ENCODE peak calls at places on chromosomes 2 and 18, in six cellular contexts. One of them, this sample, is unnamed.

GRCh38 chr2:241110089-241110606 is 8.1 kb upstream of the MTERF4 start:
- DNase-seq in AG09319: no peak
- DNase-seq in NCI-H1092 treated with DMSO at 0.1 percent for 48 hours: no peak
- DNase-seq in HS-27A: no peak
- DNase-seq in activated CD4-positive, CD25-positive, alpha-beta regulatory T cell treated with anti-CD3 and anti-CD28 coated beads, Interleukin-2, amount 50 U/mL, for 72 hours: no peak
- DNase-seq in activated T-cell treated with anti-CD3 and anti-CD28 coated beads, Interleukin-2, amount 50 U/mL, for 72 hours: no peak
- DNase-seq in this sample: no peak

GRCh38 chr2:240662681-240663080 is 20.0 kb downstream of the AQP12B start:
- DNase-seq in AG09319: no peak
- DNase-seq in HS-27A: no peak
- DNase-seq in activated CD4-positive, CD25-positive, alpha-beta regulatory T cell treated with anti-CD3 and anti-CD28 coated beads, Interleukin-2, amount 50 U/mL, for 72 hours: no peak
- DNase-seq in activated T-cell treated with anti-CD3 and anti-CD28 coated beads, Interleukin-2, amount 50 U/mL, for 72 hours: no peak
- DNase-seq in NCI-H1092 treated with DMSO at 0.1 percent for 48 hours: no peak
- DNase-seq in this sample: no peak

GRCh38 chr18:49249523-49249922 is 210.9 kb downstream of the DYM start:
- DNase-seq in activated CD4-positive, CD25-positive, alpha-beta regulatory T cell treated with anti-CD3 and anti-CD28 coated beads, Interleukin-2, amount 50 U/mL, for 72 hours: no peak
- DNase-seq in HS-27A: peak; percentile 53
- DNase-seq in AG09319: peak; percentile 37
- DNase-seq in NCI-H1092 treated with DMSO at 0.1 percent for 48 hours: no peak
- DNase-seq in activated T-cell treated with anti-CD3 and anti-CD28 coated beads, Interleukin-2, amount 50 U/mL, for 72 hours: no peak
- DNase-seq in this sample: no peak

GRCh38 chr2:86249176-86249842 is 50.1 kb downstream of the MRPL35 start:
- DNase-seq in activated T-cell treated with anti-CD3 and anti-CD28 coated beads, Interleukin-2, amount 50 U/mL, for 72 hours: no peak
- DNase-seq in HS-27A: no peak
- DNase-seq in activated CD4-positive, CD25-positive, alpha-beta regulatory T cell treated with anti-CD3 and anti-CD28 coated beads, Interleukin-2, amount 50 U/mL, for 72 hours: no peak
- DNase-seq in NCI-H1092 treated with DMSO at 0.1 percent for 48 hours: peak; percentile 42
- DNase-seq in AG09319: peak; percentile 56
- DNase-seq in this sample: no peak

GRCh38 chr2:239285071-239285931 is 115.5 kb downstream of the HDAC4 start:
- DNase-seq in NCI-H1092 treated with DMSO at 0.1 percent for 48 hours: no peak
- DNase-seq in activated T-cell treated with anti-CD3 and anti-CD28 coated beads, Interleukin-2, amount 50 U/mL, for 72 hours: peak; percentile 45
- DNase-seq in activated CD4-positive, CD25-positive, alpha-beta regulatory T cell treated with anti-CD3 and anti-CD28 coated beads, Interleukin-2, amount 50 U/mL, for 72 hours: no peak
- DNase-seq in HS-27A: no peak
- DNase-seq in AG09319: no peak
- DNase-seq in this sample: peak; percentile 31

GRCh38 chr2:8090748-8091700 is 590.8 kb upstream of the ID2 start:
- DNase-seq in AG09319: peak; percentile 42
- DNase-seq in activated CD4-positive, CD25-positive, alpha-beta regulatory T cell treated with anti-CD3 and anti-CD28 coated beads, Interleukin-2, amount 50 U/mL, for 72 hours: peak; percentile 38
- DNase-seq in NCI-H1092 treated with DMSO at 0.1 percent for 48 hours: no peak
- DNase-seq in activated T-cell treated with anti-CD3 and anti-CD28 coated beads, Interleukin-2, amount 50 U/mL, for 72 hours: peak; percentile 80
- DNase-seq in HS-27A: no peak
- DNase-seq in this sample: no peak

GRCh38 chr2:158102446-158102845 is 770 bp downstream of the UPP2 start:
- DNase-seq in NCI-H1092 treated with DMSO at 0.1 percent for 48 hours: no peak
- DNase-seq in AG09319: no peak
- DNase-seq in HS-27A: no peak
- DNase-seq in activated T-cell treated with anti-CD3 and anti-CD28 coated beads, Interleukin-2, amount 50 U/mL, for 72 hours: no peak
- DNase-seq in activated CD4-positive, CD25-positive, alpha-beta regulatory T cell treated with anti-CD3 and anti-CD28 coated beads, Interleukin-2, amount 50 U/mL, for 72 hours: no peak
- DNase-seq in this sample: no peak

GRCh38 chr18:8929381-8929780 is 173.1 kb upstream of the NDUFV2 start:
- DNase-seq in activated T-cell treated with anti-CD3 and anti-CD28 coated beads, Interleukin-2, amount 50 U/mL, for 72 hours: no peak
- DNase-seq in NCI-H1092 treated with DMSO at 0.1 percent for 48 hours: no peak
- DNase-seq in AG09319: no peak
- DNase-seq in HS-27A: no peak
- DNase-seq in activated CD4-positive, CD25-positive, alpha-beta regulatory T cell treated with anti-CD3 and anti-CD28 coated beads, Interleukin-2, amount 50 U/mL, for 72 hours: no peak
- DNase-seq in this sample: no peak

GRCh38 chr2:237702439-237703397 is 75.3 kb downstream of the LRRFIP1 start:
- DNase-seq in activated T-cell treated with anti-CD3 and anti-CD28 coated beads, Interleukin-2, amount 50 U/mL, for 72 hours: peak; percentile 54
- DNase-seq in AG09319: no peak
- DNase-seq in NCI-H1092 treated with DMSO at 0.1 percent for 48 hours: no peak
- DNase-seq in HS-27A: no peak
- DNase-seq in activated CD4-positive, CD25-positive, alpha-beta regulatory T cell treated with anti-CD3 and anti-CD28 coated beads, Interleukin-2, amount 50 U/mL, for 72 hours: no peak
- DNase-seq in this sample: peak; percentile 81

GRCh38 chr18:56168049-56168781 is 470.2 kb downstream of the TXNL1 start:
- DNase-seq in NCI-H1092 treated with DMSO at 0.1 percent for 48 hours: no peak
- DNase-seq in activated CD4-positive, CD25-positive, alpha-beta regulatory T cell treated with anti-CD3 and anti-CD28 coated beads, Interleukin-2, amount 50 U/mL, for 72 hours: no peak
- DNase-seq in activated T-cell treated with anti-CD3 and anti-CD28 coated beads, Interleukin-2, amount 50 U/mL, for 72 hours: no peak
- DNase-seq in HS-27A: peak; percentile 62
- DNase-seq in AG09319: peak; percentile 7
- DNase-seq in this sample: no peak

GRCh38 chr2:237351046-237351445 is 62.9 kb downstream of the COL6A3 start:
- DNase-seq in AG09319: no peak
- DNase-seq in NCI-H1092 treated with DMSO at 0.1 percent for 48 hours: no peak
- DNase-seq in HS-27A: no peak
- DNase-seq in activated T-cell treated with anti-CD3 and anti-CD28 coated beads, Interleukin-2, amount 50 U/mL, for 72 hours: no peak
- DNase-seq in activated CD4-positive, CD25-positive, alpha-beta regulatory T cell treated with anti-CD3 and anti-CD28 coated beads, Interleukin-2, amount 50 U/mL, for 72 hours: no peak
- DNase-seq in this sample: no peak

GRCh38 chr2:167785606-167786005 is 461.8 kb downstream of the STK39 start:
- DNase-seq in activated CD4-positive, CD25-positive, alpha-beta regulatory T cell treated with anti-CD3 and anti-CD28 coated beads, Interleukin-2, amount 50 U/mL, for 72 hours: no peak
- DNase-seq in NCI-H1092 treated with DMSO at 0.1 percent for 48 hours: no peak
- DNase-seq in HS-27A: no peak
- DNase-seq in AG09319: no peak
- DNase-seq in activated T-cell treated with anti-CD3 and anti-CD28 coated beads, Interleukin-2, amount 50 U/mL, for 72 hours: no peak
- DNase-seq in this sample: no peak

GRCh38 chr2:117481608-117482007 is 332.9 kb upstream of the DDX18 start:
- DNase-seq in HS-27A: no peak
- DNase-seq in NCI-H1092 treated with DMSO at 0.1 percent for 48 hours: no peak
- DNase-seq in activated T-cell treated with anti-CD3 and anti-CD28 coated beads, Interleukin-2, amount 50 U/mL, for 72 hours: no peak
- DNase-seq in AG09319: no peak
- DNase-seq in activated CD4-positive, CD25-positive, alpha-beta regulatory T cell treated with anti-CD3 and anti-CD28 coated beads, Interleukin-2, amount 50 U/mL, for 72 hours: no peak
- DNase-seq in this sample: no peak

GRCh38 chr18:37334494-37335125 is 231.0 kb downstream of the CELF4 start:
- DNase-seq in activated CD4-positive, CD25-positive, alpha-beta regulatory T cell treated with anti-CD3 and anti-CD28 coated beads, Interleukin-2, amount 50 U/mL, for 72 hours: no peak
- DNase-seq in NCI-H1092 treated with DMSO at 0.1 percent for 48 hours: no peak
- DNase-seq in HS-27A: no peak
- DNase-seq in activated T-cell treated with anti-CD3 and anti-CD28 coated beads, Interleukin-2, amount 50 U/mL, for 72 hours: no peak
- DNase-seq in AG09319: peak; percentile 19
- DNase-seq in this sample: no peak

GRCh38 chr2:46521215-46521683 is 41.9 kb downstream of the TMEM247 start:
- DNase-seq in activated T-cell treated with anti-CD3 and anti-CD28 coated beads, Interleukin-2, amount 50 U/mL, for 72 hours: no peak
- DNase-seq in HS-27A: no peak
- DNase-seq in activated CD4-positive, CD25-positive, alpha-beta regulatory T cell treated with anti-CD3 and anti-CD28 coated beads, Interleukin-2, amount 50 U/mL, for 72 hours: no peak
- DNase-seq in NCI-H1092 treated with DMSO at 0.1 percent for 48 hours: no peak
- DNase-seq in AG09319: peak; percentile 88
- DNase-seq in this sample: no peak

GRCh38 chr2:70508711-70509462 is 44.7 kb downstream of the TGFA start:
- DNase-seq in activated CD4-positive, CD25-positive, alpha-beta regulatory T cell treated with anti-CD3 and anti-CD28 coated beads, Interleukin-2, amount 50 U/mL, for 72 hours: no peak
- DNase-seq in NCI-H1092 treated with DMSO at 0.1 percent for 48 hours: no peak
- DNase-seq in activated T-cell treated with anti-CD3 and anti-CD28 coated beads, Interleukin-2, amount 50 U/mL, for 72 hours: no peak
- DNase-seq in AG09319: no peak
- DNase-seq in HS-27A: no peak
- DNase-seq in this sample: no peak

GRCh38 chr2:39875182-39875913 is 96.3 kb upstream of the THUMPD2 start:
- DNase-seq in activated CD4-positive, CD25-positive, alpha-beta regulatory T cell treated with anti-CD3 and anti-CD28 coated beads, Interleukin-2, amount 50 U/mL, for 72 hours: no peak
- DNase-seq in HS-27A: no peak
- DNase-seq in NCI-H1092 treated with DMSO at 0.1 percent for 48 hours: no peak
- DNase-seq in AG09319: peak; percentile 79
- DNase-seq in activated T-cell treated with anti-CD3 and anti-CD28 coated beads, Interleukin-2, amount 50 U/mL, for 72 hours: no peak
- DNase-seq in this sample: no peak

GRCh38 chr2:50785781-50786180 is 246.2 kb downstream of the NRXN1 start:
- DNase-seq in AG09319: no peak
- DNase-seq in NCI-H1092 treated with DMSO at 0.1 percent for 48 hours: no peak
- DNase-seq in HS-27A: no peak
- DNase-seq in activated CD4-positive, CD25-positive, alpha-beta regulatory T cell treated with anti-CD3 and anti-CD28 coated beads, Interleukin-2, amount 50 U/mL, for 72 hours: no peak
- DNase-seq in activated T-cell treated with anti-CD3 and anti-CD28 coated beads, Interleukin-2, amount 50 U/mL, for 72 hours: no peak
- DNase-seq in this sample: no peak

GRCh38 chr18:45063246-45064038 is 382.8 kb downstream of the SETBP1 start:
- DNase-seq in activated T-cell treated with anti-CD3 and anti-CD28 coated beads, Interleukin-2, amount 50 U/mL, for 72 hours: no peak
- DNase-seq in activated CD4-positive, CD25-positive, alpha-beta regulatory T cell treated with anti-CD3 and anti-CD28 coated beads, Interleukin-2, amount 50 U/mL, for 72 hours: no peak
- DNase-seq in AG09319: no peak
- DNase-seq in HS-27A: no peak
- DNase-seq in NCI-H1092 treated with DMSO at 0.1 percent for 48 hours: no peak
- DNase-seq in this sample: no peak

GRCh38 chr2:217623513-217623912 is 379.3 kb downstream of the TNS1 start:
- DNase-seq in HS-27A: no peak
- DNase-seq in NCI-H1092 treated with DMSO at 0.1 percent for 48 hours: no peak
- DNase-seq in activated CD4-positive, CD25-positive, alpha-beta regulatory T cell treated with anti-CD3 and anti-CD28 coated beads, Interleukin-2, amount 50 U/mL, for 72 hours: no peak
- DNase-seq in activated T-cell treated with anti-CD3 and anti-CD28 coated beads, Interleukin-2, amount 50 U/mL, for 72 hours: no peak
- DNase-seq in AG09319: no peak
- DNase-seq in this sample: no peak

GRCh38 chr2:146262606-146263005 is 1582.2 kb upstream of the ACVR2A start:
- DNase-seq in NCI-H1092 treated with DMSO at 0.1 percent for 48 hours: no peak
- DNase-seq in HS-27A: no peak
- DNase-seq in activated CD4-positive, CD25-positive, alpha-beta regulatory T cell treated with anti-CD3 and anti-CD28 coated beads, Interleukin-2, amount 50 U/mL, for 72 hours: no peak
- DNase-seq in AG09319: no peak
- DNase-seq in activated T-cell treated with anti-CD3 and anti-CD28 coated beads, Interleukin-2, amount 50 U/mL, for 72 hours: no peak
- DNase-seq in this sample: no peak

GRCh38 chr2:14427982-14428567 is 204.4 kb upstream of the LRATD1 start:
- DNase-seq in NCI-H1092 treated with DMSO at 0.1 percent for 48 hours: no peak
- DNase-seq in activated T-cell treated with anti-CD3 and anti-CD28 coated beads, Interleukin-2, amount 50 U/mL, for 72 hours: no peak
- DNase-seq in HS-27A: no peak
- DNase-seq in AG09319: peak; percentile 15
- DNase-seq in activated CD4-positive, CD25-positive, alpha-beta regulatory T cell treated with anti-CD3 and anti-CD28 coated beads, Interleukin-2, amount 50 U/mL, for 72 hours: no peak
- DNase-seq in this sample: no peak

GRCh38 chr2:218217366-218218309 is 649 bp downstream of the ARPC2 start:
- DNase-seq in AG09319: no peak
- DNase-seq in activated T-cell treated with anti-CD3 and anti-CD28 coated beads, Interleukin-2, amount 50 U/mL, for 72 hours: peak; percentile 79
- DNase-seq in activated CD4-positive, CD25-positive, alpha-beta regulatory T cell treated with anti-CD3 and anti-CD28 coated beads, Interleukin-2, amount 50 U/mL, for 72 hours: peak; percentile 78
- DNase-seq in HS-27A: no peak
- DNase-seq in NCI-H1092 treated with DMSO at 0.1 percent for 48 hours: no peak
- DNase-seq in this sample: peak; percentile 63

GRCh38 chr2:83055338-83056010 is 1403.6 kb downstream of the SUCLG1 start:
- DNase-seq in activated T-cell treated with anti-CD3 and anti-CD28 coated beads, Interleukin-2, amount 50 U/mL, for 72 hours: no peak
- DNase-seq in NCI-H1092 treated with DMSO at 0.1 percent for 48 hours: no peak
- DNase-seq in AG09319: no peak
- DNase-seq in HS-27A: peak; percentile 88
- DNase-seq in activated CD4-positive, CD25-positive, alpha-beta regulatory T cell treated with anti-CD3 and anti-CD28 coated beads, Interleukin-2, amount 50 U/mL, for 72 hours: no peak
- DNase-seq in this sample: no peak

GRCh38 chr2:8684885-8685696 is 3.2 kb downstream of the ID2 start:
- DNase-seq in AG09319: no peak
- DNase-seq in NCI-H1092 treated with DMSO at 0.1 percent for 48 hours: peak; percentile 56
- DNase-seq in activated T-cell treated with anti-CD3 and anti-CD28 coated beads, Interleukin-2, amount 50 U/mL, for 72 hours: peak; percentile 76
- DNase-seq in activated CD4-positive, CD25-positive, alpha-beta regulatory T cell treated with anti-CD3 and anti-CD28 coated beads, Interleukin-2, amount 50 U/mL, for 72 hours: peak; percentile 56
- DNase-seq in HS-27A: no peak
- DNase-seq in this sample: peak; percentile 35

GRCh38 chr2:119475225-119475856 is 43.7 kb downstream of the TMEM37 start:
- DNase-seq in activated T-cell treated with anti-CD3 and anti-CD28 coated beads, Interleukin-2, amount 50 U/mL, for 72 hours: no peak
- DNase-seq in NCI-H1092 treated with DMSO at 0.1 percent for 48 hours: no peak
- DNase-seq in HS-27A: no peak
- DNase-seq in activated CD4-positive, CD25-positive, alpha-beta regulatory T cell treated with anti-CD3 and anti-CD28 coated beads, Interleukin-2, amount 50 U/mL, for 72 hours: no peak
- DNase-seq in AG09319: no peak
- DNase-seq in this sample: no peak

GRCh38 chr18:70373062-70373519 is 84.2 kb downstream of the SOCS6 start:
- DNase-seq in activated CD4-positive, CD25-positive, alpha-beta regulatory T cell treated with anti-CD3 and anti-CD28 coated beads, Interleukin-2, amount 50 U/mL, for 72 hours: no peak
- DNase-seq in AG09319: peak; percentile 65
- DNase-seq in NCI-H1092 treated with DMSO at 0.1 percent for 48 hours: no peak
- DNase-seq in HS-27A: no peak
- DNase-seq in activated T-cell treated with anti-CD3 and anti-CD28 coated beads, Interleukin-2, amount 50 U/mL, for 72 hours: no peak
- DNase-seq in this sample: no peak

GRCh38 chr2:25664531-25665307 is 8.7 kb downstream of the DTNB start:
- DNase-seq in AG09319: peak; percentile 43
- DNase-seq in HS-27A: peak; percentile 17
- DNase-seq in activated CD4-positive, CD25-positive, alpha-beta regulatory T cell treated with anti-CD3 and anti-CD28 coated beads, Interleukin-2, amount 50 U/mL, for 72 hours: no peak
- DNase-seq in NCI-H1092 treated with DMSO at 0.1 percent for 48 hours: no peak
- DNase-seq in activated T-cell treated with anti-CD3 and anti-CD28 coated beads, Interleukin-2, amount 50 U/mL, for 72 hours: peak; percentile 42
- DNase-seq in this sample: no peak

GRCh38 chr2:1627628-1628371 is 116.5 kb downstream of the PXDN start:
- DNase-seq in HS-27A: no peak
- DNase-seq in AG09319: no peak
- DNase-seq in NCI-H1092 treated with DMSO at 0.1 percent for 48 hours: no peak
- DNase-seq in activated CD4-positive, CD25-positive, alpha-beta regulatory T cell treated with anti-CD3 and anti-CD28 coated beads, Interleukin-2, amount 50 U/mL, for 72 hours: no peak
- DNase-seq in activated T-cell treated with anti-CD3 and anti-CD28 coated beads, Interleukin-2, amount 50 U/mL, for 72 hours: no peak
- DNase-seq in this sample: no peak

GRCh38 chr18:50183556-50183955 is 11.4 kb downstream of the MYO5B start:
- DNase-seq in activated T-cell treated with anti-CD3 and anti-CD28 coated beads, Interleukin-2, amount 50 U/mL, for 72 hours: no peak
- DNase-seq in NCI-H1092 treated with DMSO at 0.1 percent for 48 hours: no peak
- DNase-seq in activated CD4-positive, CD25-positive, alpha-beta regulatory T cell treated with anti-CD3 and anti-CD28 coated beads, Interleukin-2, amount 50 U/mL, for 72 hours: no peak
- DNase-seq in HS-27A: peak; percentile 45
- DNase-seq in AG09319: no peak
- DNase-seq in this sample: no peak

GRCh38 chr2:54422072-54422581 is 34.0 kb upstream of the SPTBN1 start:
- DNase-seq in activated T-cell treated with anti-CD3 and anti-CD28 coated beads, Interleukin-2, amount 50 U/mL, for 72 hours: peak; percentile 32
- DNase-seq in AG09319: no peak
- DNase-seq in NCI-H1092 treated with DMSO at 0.1 percent for 48 hours: no peak
- DNase-seq in HS-27A: no peak
- DNase-seq in activated CD4-positive, CD25-positive, alpha-beta regulatory T cell treated with anti-CD3 and anti-CD28 coated beads, Interleukin-2, amount 50 U/mL, for 72 hours: peak; percentile 36
- DNase-seq in this sample: peak; percentile 53

GRCh38 chr2:146986161-146986560 is 858.7 kb upstream of the ACVR2A start:
- DNase-seq in NCI-H1092 treated with DMSO at 0.1 percent for 48 hours: no peak
- DNase-seq in HS-27A: no peak
- DNase-seq in AG09319: no peak
- DNase-seq in activated T-cell treated with anti-CD3 and anti-CD28 coated beads, Interleukin-2, amount 50 U/mL, for 72 hours: no peak
- DNase-seq in activated CD4-positive, CD25-positive, alpha-beta regulatory T cell treated with anti-CD3 and anti-CD28 coated beads, Interleukin-2, amount 50 U/mL, for 72 hours: no peak
- DNase-seq in this sample: no peak

GRCh38 chr2:15112216-15112615 is 448.9 kb downstream of the NBAS start:
- DNase-seq in HS-27A: no peak
- DNase-seq in activated T-cell treated with anti-CD3 and anti-CD28 coated beads, Interleukin-2, amount 50 U/mL, for 72 hours: no peak
- DNase-seq in activated CD4-positive, CD25-positive, alpha-beta regulatory T cell treated with anti-CD3 and anti-CD28 coated beads, Interleukin-2, amount 50 U/mL, for 72 hours: no peak
- DNase-seq in AG09319: no peak
- DNase-seq in NCI-H1092 treated with DMSO at 0.1 percent for 48 hours: no peak
- DNase-seq in this sample: no peak

GRCh38 chr2:189178007-189178406 is 1.6 kb downstream of the COL5A2 start:
- DNase-seq in HS-27A: no peak
- DNase-seq in activated CD4-positive, CD25-positive, alpha-beta regulatory T cell treated with anti-CD3 and anti-CD28 coated beads, Interleukin-2, amount 50 U/mL, for 72 hours: no peak
- DNase-seq in AG09319: no peak
- DNase-seq in NCI-H1092 treated with DMSO at 0.1 percent for 48 hours: no peak
- DNase-seq in activated T-cell treated with anti-CD3 and anti-CD28 coated beads, Interleukin-2, amount 50 U/mL, for 72 hours: no peak
- DNase-seq in this sample: no peak

GRCh38 chr2:46591562-46591961 is 112.2 kb downstream of the TMEM247 start:
- DNase-seq in AG09319: no peak
- DNase-seq in NCI-H1092 treated with DMSO at 0.1 percent for 48 hours: no peak
- DNase-seq in HS-27A: no peak
- DNase-seq in activated T-cell treated with anti-CD3 and anti-CD28 coated beads, Interleukin-2, amount 50 U/mL, for 72 hours: no peak
- DNase-seq in activated CD4-positive, CD25-positive, alpha-beta regulatory T cell treated with anti-CD3 and anti-CD28 coated beads, Interleukin-2, amount 50 U/mL, for 72 hours: no peak
- DNase-seq in this sample: no peak

GRCh38 chr2:138293045-138293444 is 208.5 kb upstream of the SPOPL start:
- DNase-seq in activated T-cell treated with anti-CD3 and anti-CD28 coated beads, Interleukin-2, amount 50 U/mL, for 72 hours: no peak
- DNase-seq in NCI-H1092 treated with DMSO at 0.1 percent for 48 hours: no peak
- DNase-seq in HS-27A: no peak
- DNase-seq in AG09319: no peak
- DNase-seq in activated CD4-positive, CD25-positive, alpha-beta regulatory T cell treated with anti-CD3 and anti-CD28 coated beads, Interleukin-2, amount 50 U/mL, for 72 hours: no peak
- DNase-seq in this sample: no peak

GRCh38 chr2:150482111-150482510 is 5.4 kb downstream of the RND3 start:
- DNase-seq in AG09319: no peak
- DNase-seq in activated T-cell treated with anti-CD3 and anti-CD28 coated beads, Interleukin-2, amount 50 U/mL, for 72 hours: no peak
- DNase-seq in HS-27A: no peak
- DNase-seq in activated CD4-positive, CD25-positive, alpha-beta regulatory T cell treated with anti-CD3 and anti-CD28 coated beads, Interleukin-2, amount 50 U/mL, for 72 hours: no peak
- DNase-seq in NCI-H1092 treated with DMSO at 0.1 percent for 48 hours: no peak
- DNase-seq in this sample: no peak